ENCODE peak calls at places on chromosomes 1 and 21, in nine cellular contexts. E is Caco-2, A is NCI-H2171, M is mucosa of gallbladder, T is NCI-H1105 treated with DMSO at 0.1 percent for 48 hours, L is SJSA1, N is NCI-H1092, Y is posterior vena cava, B is fibroblast of lung. X is an unnamed sample.

GRCh38 chr1:5448486-5448885 is 543.7 kb downstream of the NPHP4 start:
- DNase-seq in B (no peak), L (no peak), N (no peak), T (no peak), Y (no peak), A (no peak), M (no peak), E (no peak), X (no peak)

GRCh38 chr1:226553594-226554279 is 5.2 kb downstream of the STUM start:
- DNase-seq in L (no peak), B (no peak), T (no peak), M (no peak), A (no peak), Y (no peak), N (no peak), E (no peak), X (no peak)

GRCh38 chr1:14698206-14698605 is 99.7 kb downstream of the KAZN start:
- DNase-seq in T (no peak), N (no peak), M (no peak), Y (no peak), B (no peak), E (no peak), L (no peak), A (peak; percentile 71), X (no peak)

GRCh38 chr1:75901371-75901770 is 30.8 kb downstream of the ASB17 start:
- DNase-seq in M (no peak), L (no peak), E (no peak), Y (no peak), B (no peak), T (peak; percentile 41), A (no peak), N (no peak), X (no peak)

GRCh38 chr1:32060914-32061313 is 11.8 kb upstream of the TMEM39B start:
- DNase-seq in E (no peak), Y (no peak), A (no peak), L (no peak), T (no peak), N (no peak), B (no peak), M (no peak), X (no peak)

GRCh38 chr1:26874896-26875295 is 11.9 kb downstream of the SFN start:
- DNase-seq in E (no peak), N (no peak), T (no peak), L (no peak), A (no peak), M (no peak), Y (no peak), B (no peak), X (no peak)

GRCh38 chr1:39959651-39960333 is 4.8 kb downstream of the MFSD2A start:
- DNase-seq in E (no peak), T (peak; percentile 45), M (no peak), Y (no peak), N (no peak), L (no peak), B (no peak), A (no peak), X (no peak)

GRCh38 chr1:15843826-15844572 is 3.5 kb upstream of the SPEN start:
- DNase-seq in T (no peak), Y (no peak), E (no peak), N (peak; percentile 6), L (no peak), M (no peak), A (peak; percentile 41), B (no peak), X (no peak)

GRCh38 chr1:79845951-79846350 is 839.4 kb upstream of the ADGRL4 start:
- DNase-seq in M (no peak), A (no peak), B (peak; percentile 7), E (no peak), T (no peak), L (no peak), N (no peak), Y (no peak), X (peak; percentile 82)

GRCh38 chr1:234758851-234759250 is 148.9 kb upstream of the IRF2BP2 start:
- DNase-seq in B (peak; percentile 71), A (no peak), N (no peak), M (no peak), Y (no peak), E (no peak), L (peak; percentile 85), T (no peak), X (peak; percentile 69)

GRCh38 chr21:35314896-35315582 is 265.9 kb upstream of the RUNX1 start:
- DNase-seq in E (no peak), Y (no peak), M (no peak), L (no peak), T (no peak), B (peak; percentile 25), N (no peak), A (no peak), X (peak; percentile 45)

GRCh38 chr1:10228528-10228927 is 18.2 kb downstream of the KIF1B start:
- DNase-seq in Y (no peak), N (no peak), E (no peak), T (no peak), A (no peak), B (no peak), M (no peak), L (no peak), X (no peak)

GRCh38 chr21:16330340-16331319 is 600.8 kb downstream of the USP25 start:
- DNase-seq in M (peak; percentile 67), E (no peak), B (peak; percentile 89), N (peak; percentile 77), Y (no peak), L (peak; percentile 44), A (peak; percentile 41), T (peak; percentile 76), X (peak; percentile 75)

GRCh38 chr1:28428012-28428411 is 58.5 kb downstream of the PHACTR4 start:
- DNase-seq in T (no peak), N (no peak), E (no peak), L (no peak), Y (no peak), A (no peak), M (no peak), B (no peak), X (no peak)

GRCh38 chr1:100642826-100643225 is 76.7 kb upstream of the VCAM1 start:
- DNase-seq in T (no peak), Y (no peak), L (no peak), A (no peak), N (no peak), M (no peak), B (no peak), E (no peak), X (no peak)

GRCh38 chr1:245258271-245258920 is 103.6 kb downstream of the KIF26B start:
- DNase-seq in N (peak; percentile 56), M (peak; percentile 31), Y (no peak), A (no peak), E (no peak), B (no peak), T (peak; percentile 36), L (no peak), X (no peak)

GRCh38 chr1:48448932-48449331 is 23.1 kb downstream of the SPATA6 start:
- DNase-seq in Y (no peak), N (no peak), E (no peak), L (no peak), T (no peak), A (no peak), B (no peak), M (no peak), X (no peak)

X was measured in IMR-90.